ENCODE peak calls at places on chromosomes 5 and 9, in six cellular contexts. M is non-pigmented ciliary epithelial cell, Y is kidney glomerular epithelial cell, X is upper lobe of right lung, H is colonic mucosa, F is foreskin fibroblast. R is an unnamed sample.

GRCh38 chr5:148499461-148499860 is 115.7 kb downstream of the FBXO38 start:
- DNase-seq in M (no peak), H (no peak), X (no peak), F (no peak), Y (no peak), R (no peak)

GRCh38 chr9:81529556-81530193 is 159.7 kb downstream of the TLE1 start:
- DNase-seq in H (no peak), M (peak), F (peak), X (no peak), Y (no peak), R (no peak)

GRCh38 chr5:1172670-1173404 is 28.6 kb upstream of the SLC6A19 start:
- DNase-seq in H (no peak), M (no peak), Y (no peak), F (no peak), X (no peak), R (peak)

GRCh38 chr9:5500441-5501235 is 9.7 kb upstream of the PDCD1LG2 start:
- DNase-seq in F (no peak), M (peak), H (no peak), X (no peak), Y (no peak), R (no peak)

GRCh38 chr9:89775641-89776040 is 170.8 kb downstream of the GADD45G start:
- DNase-seq in F (no peak), H (no peak), Y (no peak), M (no peak), X (no peak), R (no peak)

GRCh38 chr5:34439601-34440000 is 216.5 kb upstream of the RAI14 start:
- DNase-seq in X (no peak), F (no peak), M (no peak), Y (no peak), H (no peak), R (no peak)

GRCh38 chr9:127139775-127140174 is 17.3 kb upstream of the ANGPTL2 start:
- DNase-seq in H (peak), X (peak), M (no peak), Y (no peak), F (no peak), R (no peak)

GRCh38 chr9:31730398-31730797 is 654.0 kb upstream of the ACO1 start:
- DNase-seq in Y (no peak), F (no peak), M (no peak), X (no peak), H (no peak), R (no peak)

GRCh38 chr9:134455537-134455936 is 129.3 kb downstream of the RXRA start:
- DNase-seq in Y (no peak), M (no peak), H (no peak), X (no peak), F (no peak), R (no peak)

GRCh38 chr9:102867488-102867887 is 127.6 kb upstream of the CYLC2 start:
- DNase-seq in X (no peak), F (no peak), H (no peak), M (peak), Y (peak), R (no peak)

GRCh38 chr5:129904667-129905466 is 602 bp downstream of the CHSY3 start:
- DNase-seq in H (no peak), F (peak), M (no peak), X (peak), Y (no peak), R (peak)